ENCODE peak calls at places on chromosomes 5 and 9, in six cellular contexts. Y is brain microvascular endothelial cell; K is body of pancreas; T is gastrocnemius medialis; J is CD8-positive, alpha-beta T cell; E is endothelial cell of umbilical vein. O is an unnamed sample.

GRCh38 chr9:115595951-115596742 is 478.2 kb upstream of the TNC start:
- DNase-seq in Y (peak; percentile 96), K (no peak), T (no peak), J (no peak), E (no peak), O (peak; percentile 87)

GRCh38 chr5:142611154-142611553 is 74.7 kb downstream of the FGF1 start:
- DNase-seq in Y (peak; percentile 76), K (peak; percentile 82), T (peak; percentile 44), J (peak; percentile 73), E (peak; percentile 74), O (peak; percentile 79)

GRCh38 chr9:122126340-122127333 is 32.9 kb downstream of the NDUFA8 start:
- DNase-seq in Y (peak; percentile 36), K (no peak), T (no peak), J (no peak), E (no peak), O (no peak)

GRCh38 chr9:35436940-35437339 is 53.0 kb upstream of the RUSC2 start:
- DNase-seq in Y (no peak), K (no peak), T (no peak), J (no peak), E (no peak), O (no peak)

GRCh38 chr5:68898961-68899471 is 194.8 kb upstream of the SLC30A5 start:
- DNase-seq in Y (peak; percentile 62), K (peak; percentile 11), T (no peak), J (no peak), E (no peak), O (peak; percentile 83)

GRCh38 chr5:132098151-132098594 is 24.6 kb downstream of the CSF2 start:
- DNase-seq in Y (peak; percentile 79), K (no peak), T (no peak), J (no peak), E (no peak), O (no peak)

GRCh38 chr9:77038281-77039036 is 19.0 kb downstream of the FOXB2 start:
- DNase-seq in Y (no peak), K (no peak), T (no peak), J (no peak), E (peak; percentile 11), O (no peak)

GRCh38 chr9:16202221-16202620 is 649.4 kb downstream of the CCDC171 start:
- DNase-seq in Y (no peak), K (no peak), T (no peak), J (no peak), E (no peak), O (no peak)

GRCh38 chr9:4327504-4328191 is 27.8 kb upstream of the GLIS3 start:
- DNase-seq in Y (no peak), K (no peak), T (no peak), J (no peak), E (peak; percentile 38), O (peak; percentile 64)

GRCh38 chr5:112848116-112848811 is 12.8 kb upstream of the SRP19 start:
- DNase-seq in Y (peak; percentile 58), K (peak; percentile 12), T (no peak), J (no peak), E (peak; percentile 68), O (peak; percentile 84)

GRCh38 chr5:78560456-78560855 is 88.1 kb downstream of the LHFPL2 start:
- DNase-seq in Y (no peak), K (no peak), T (no peak), J (no peak), E (no peak), O (no peak)

GRCh38 chr9:76426807-76427419 is 32.1 kb upstream of the GCNT1 start:
- DNase-seq in Y (no peak), K (no peak), T (no peak), J (no peak), E (no peak), O (no peak)

GRCh38 chr5:112390327-112390726 is 28.8 kb downstream of the EPB41L4A start:
- DNase-seq in Y (no peak), K (peak; percentile 55), T (no peak), J (no peak), E (no peak), O (no peak)

GRCh38 chr5:73448451-73449136 is at the start of gene FOXD1:
- DNase-seq in Y (peak; percentile 95), K (peak; percentile 60), T (peak; percentile 44), J (peak; percentile 59), E (peak; percentile 66), O (peak; percentile 89)

GRCh38 chr5:144308211-144308610 is 137.5 kb downstream of the KCTD16 start:
- DNase-seq in Y (no peak), K (peak; percentile 28), T (no peak), J (no peak), E (no peak), O (no peak)

DNA sequence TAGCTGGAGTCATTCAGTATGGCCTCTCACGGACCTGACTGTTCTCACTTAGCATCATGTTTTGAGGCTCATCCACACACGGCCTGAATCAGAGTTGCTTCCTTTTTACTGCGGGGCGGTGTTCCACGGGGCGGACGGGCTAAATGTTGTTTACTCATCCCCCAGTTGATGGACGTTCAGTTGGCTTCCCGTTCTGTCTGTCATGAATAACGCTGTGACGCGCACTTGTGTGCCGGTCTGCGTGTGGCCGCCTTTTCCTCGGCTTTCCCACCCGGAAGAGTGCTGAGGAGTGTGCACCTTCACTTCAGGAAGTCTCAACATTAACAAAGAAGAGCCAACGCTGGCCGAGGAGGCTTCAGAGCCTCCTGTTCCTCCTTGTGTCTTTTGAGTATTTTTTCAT is 39.0 kb upstream of the IRX4 start:
- DNase-seq in Y (no peak), K (no peak), T (no peak), J (no peak), E (no peak), O (no peak)
- TF ChIP-seq CTCF in Y (no peak), K (no peak), T (no peak), J (no peak), E (no peak), O (no peak)

GRCh38 chr9:136133959-136134484 is 15.3 kb upstream of the TMEM250 start:
- DNase-seq in Y (no peak), K (no peak), T (no peak), J (no peak), E (no peak), O (no peak)

GRCh38 chr9:136131629-136132499 is 13.2 kb upstream of the TMEM250 start:
- DNase-seq in Y (no peak), K (no peak), T (no peak), J (no peak), E (no peak), O (no peak)

GRCh38 chr9:136135326-136136126 is 16.9 kb upstream of the TMEM250 start:
- DNase-seq in Y (no peak), K (no peak), T (no peak), J (no peak), E (no peak), O (no peak)

GRCh38 chr9:136132500-136133050 is 13.9 kb upstream of the TMEM250 start:
- DNase-seq in Y (no peak), K (no peak), T (no peak), J (no peak), E (no peak), O (no peak)

DNA sequence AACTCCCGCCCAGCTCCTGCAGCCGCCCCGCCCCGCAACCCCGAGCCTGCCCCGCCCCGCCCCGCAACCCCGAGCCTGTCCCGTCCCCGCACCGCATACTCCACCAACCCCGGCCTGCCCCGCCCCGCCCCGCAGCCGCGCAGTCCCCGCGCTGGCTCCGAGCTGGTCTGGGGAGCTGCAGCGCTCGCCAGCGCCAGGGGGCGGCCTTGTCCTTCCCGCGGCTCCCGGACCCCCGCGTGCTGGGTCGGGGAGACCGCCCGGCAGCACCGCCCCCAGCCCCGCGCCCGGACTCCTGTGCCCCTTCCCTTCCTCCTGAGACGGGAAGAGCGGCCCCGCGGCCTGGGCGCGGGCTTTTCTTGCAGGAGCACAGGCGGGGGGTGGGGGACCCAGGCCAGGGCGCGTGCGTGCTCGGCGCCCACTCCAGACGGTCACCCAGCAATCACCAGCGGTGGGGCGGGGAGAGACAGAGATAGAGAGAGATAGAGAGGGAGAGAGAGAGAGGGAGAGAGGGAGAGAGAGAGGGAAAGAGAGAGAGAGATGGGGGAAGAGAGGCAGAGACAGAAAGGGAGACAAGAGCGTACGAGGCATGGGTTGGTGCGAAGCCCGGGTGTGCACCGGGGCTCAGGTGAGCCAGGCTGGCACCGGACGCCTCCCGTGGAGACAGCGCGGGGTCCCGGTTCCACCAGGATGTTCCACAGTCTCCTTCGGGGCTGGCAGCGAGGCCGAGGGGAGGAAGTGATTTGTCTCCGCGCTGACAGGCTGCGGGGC is 14.7 kb upstream of the TMEM250 start:
- DNase-seq in Y (no peak), K (peak; percentile 55), T (no peak), J (no peak), E (no peak), O (no peak)
- H3K4me3 ChIP-seq in Y (no peak overlapping the region), K (no peak overlapping the region), T (peak overlapping the region; percentile 12), J (peak overlapping the region; percentile 9), E (no peak overlapping the region), O (peak overlapping the region; percentile 32)

GRCh38 chr9:111069233-111069632 is 31.0 kb upstream of the LPAR1 start:
- DNase-seq in Y (no peak), K (no peak), T (no peak), J (no peak), E (no peak), O (peak; percentile 16)

GRCh38 chr9:111078391-111079038 is 40.2 kb upstream of the LPAR1 start:
- DNase-seq in Y (no peak), K (no peak), T (no peak), J (no peak), E (no peak), O (peak; percentile 62)

GRCh38 chr9:111076519-111076918 is 38.2 kb upstream of the LPAR1 start:
- DNase-seq in Y (no peak), K (no peak), T (no peak), J (no peak), E (no peak), O (no peak)

GRCh38 chr9:111076043-111076442 is 37.8 kb upstream of the LPAR1 start:
- DNase-seq in Y (no peak), K (no peak), T (no peak), J (no peak), E (no peak), O (no peak)

GRCh38 chr9:111074395-111074794 is 36.1 kb upstream of the LPAR1 start:
- DNase-seq in Y (no peak), K (no peak), T (no peak), J (no peak), E (no peak), O (no peak)
- TF ChIP-seq CTCF in Y (peak; percentile 21), K (no peak), T (no peak), J (no peak), E (no peak), O (no peak)

GRCh38 chr5:150585781-150586461 is 54.5 kb upstream of the SYNPO start:
- DNase-seq in Y (no peak), K (peak; percentile 85), T (peak; percentile 30), J (no peak), E (no peak), O (no peak)
- H3K4me3 ChIP-seq in Y (no peak overlapping the region), K (no peak overlapping the region), T (peak overlapping the region; percentile 31), J (no peak overlapping the region), E (no peak overlapping the region), O (no peak overlapping the region)

GRCh38 chr5:72308853-72309191 is 11.2 kb downstream of the MRPS27 start:
- DNase-seq in Y (no peak), K (no peak), T (no peak), J (no peak), E (no peak), O (no peak)

GRCh38 chr5:72320022-72320898 is at the start of the genes MRPS27 and PTCD2:
- DNase-seq in Y (peak; percentile 98), K (peak; percentile 97), T (peak; percentile 96), J (peak; percentile 92), E (peak; percentile 98), O (peak; percentile 99)

GRCh38 chr5:72314571-72315172 is 5.4 kb downstream of the MRPS27 start:
- DNase-seq in Y (peak; percentile 81), K (peak; percentile 79), T (no peak), J (no peak), E (peak; percentile 76), O (peak; percentile 89)
- TF ChIP-seq CTCF in Y (peak; percentile 42), K (no peak), T (no peak), J (no peak), E (peak; percentile 34), O (peak; percentile 33)

O was measured in cardiac fibroblast.